ENCODE peak calls at places on chromosomes 12 and 14, in four cellular contexts. Z is K562, V is GM12878, X is HepG2. C is an unnamed sample.

GRCh38 chr12:93848453-93849120 is 171.4 kb downstream of the CRADD start:
- DNase-seq in Z (no peak), V (no peak), X (no peak), C (no peak)

GRCh38 chr12:57611116-57611809 is at the start of gene ARHGEF25:
- DNase-seq in Z (peak; percentile 95), V (no peak), X (peak; percentile 41), C (peak; percentile 91)

GRCh38 chr14:78700236-78700635 is 530.1 kb downstream of the NRXN3 start:
- DNase-seq in Z (no peak), V (no peak), X (no peak), C (no peak)

GRCh38 chr12:3959799-3960560 is 86.8 kb upstream of the PARP11 start:
- DNase-seq in Z (no peak), V (no peak), X (peak; percentile 83), C (no peak)

GRCh38 chr12:128784030-128784770 is 39.6 kb downstream of the SLC15A4 start:
- DNase-seq in Z (no peak), V (no peak), X (no peak), C (no peak)

GRCh38 chr12:49565119-49565955 is 2.6 kb downstream of the MCRS1 start:
- DNase-seq in Z (no peak), V (no peak), X (no peak), C (no peak)

GRCh38 chr12:92224685-92225331 is 79.2 kb upstream of the BTG1 start:
- DNase-seq in Z (peak; percentile 13), V (no peak), X (no peak), C (no peak)

GRCh38 chr14:64956697-64957412 is 14.3 kb upstream of the GPX2 start:
- DNase-seq in Z (no peak), V (no peak), X (no peak), C (no peak)

GRCh38 chr12:92290016-92290685 is 144.5 kb upstream of the BTG1 start:
- DNase-seq in Z (no peak), V (no peak), X (no peak), C (no peak)

GRCh38 chr14:33734387-33734786 is 216.5 kb downstream of the EGLN3 start:
- DNase-seq in Z (no peak), V (no peak), X (no peak), C (no peak)

GRCh38 chr12:119412811-119413794 is 78.6 kb downstream of the CCDC60 start:
- DNase-seq in Z (peak; percentile 73), V (no peak), X (peak; percentile 43), C (peak; percentile 61)

GRCh38 chr12:75289678-75290200 is 40.4 kb downstream of the CAPS2 start:
- DNase-seq in Z (no peak), V (no peak), X (no peak), C (no peak)

GRCh38 chr14:30158299-30158698 is 230.7 kb upstream of the PRKD1 start:
- DNase-seq in Z (no peak), V (no peak), X (no peak), C (no peak)

GRCh38 chr12:56071648-56072047 is 8.3 kb upstream of the ERBB3 start:
- DNase-seq in Z (no peak), V (no peak), X (peak; percentile 56), C (no peak)

GRCh38 chr12:119417440-119417839 is 82.9 kb downstream of the CCDC60 start:
- DNase-seq in Z (no peak), V (no peak), X (no peak), C (no peak)

GRCh38 chr12:128933039-128933438 is 79.8 kb downstream of the GLT1D1 start:
- DNase-seq in Z (peak; percentile 41), V (no peak), X (no peak), C (no peak)

GRCh38 chr12:127340381-127340780 is 926.6 kb upstream of the TMEM132C start:
- DNase-seq in Z (no peak), V (no peak), X (no peak), C (no peak)

GRCh38 chr12:6076340-6076739 is 48.1 kb downstream of the VWF start:
- DNase-seq in Z (no peak), V (no peak), X (no peak), C (no peak)

GRCh38 chr14:61561657-61562276 is 133.5 kb upstream of the HIF1A start:
- DNase-seq in Z (no peak), V (no peak), X (peak; percentile 94), C (no peak)

GRCh38 chr12:4086481-4086880 is 187.1 kb upstream of the CCND2 start:
- DNase-seq in Z (no peak), V (no peak), X (no peak), C (no peak)

GRCh38 chr14:32076278-32077080 is 625 bp upstream of the ARHGAP5 start:
- DNase-seq in Z (peak; percentile 82), V (peak; percentile 28), X (peak; percentile 98), C (peak; percentile 90)

GRCh38 chr12:45674583-45674982 is 54.9 kb upstream of the ARID2 start:
- DNase-seq in Z (no peak), V (no peak), X (no peak), C (no peak)

GRCh38 chr12:32702470-32702869 is 23.4 kb downstream of the DNM1L start:
- DNase-seq in Z (no peak), V (no peak), X (no peak), C (no peak)

GRCh38 chr12:65532744-65533143 is 254.3 kb downstream of the MSRB3 start:
- DNase-seq in Z (no peak), V (no peak), X (peak; percentile 13), C (peak; percentile 53)

GRCh38 chr14:28879571-28879970 is 113.0 kb downstream of the FOXG1 start:
- DNase-seq in Z (no peak), V (no peak), X (no peak), C (peak; percentile 13)

GRCh38 chr12:111546758-111547383 is 52.2 kb downstream of the ATXN2 start:
- DNase-seq in Z (no peak), V (no peak), X (no peak), C (no peak)

GRCh38 chr14:81209187-81209836 is 11.4 kb downstream of the GTF2A1 start:
- DNase-seq in Z (no peak), V (peak; percentile 37), X (no peak), C (no peak)

GRCh38 chr14:81384900-81385299 is 15.2 kb downstream of the STON2 start:
- DNase-seq in Z (no peak), V (no peak), X (peak; percentile 10), C (no peak)

GRCh38 chr14:104265918-104266642 is 127.7 kb downstream of the KIF26A start:
- DNase-seq in Z (no peak), V (no peak), X (no peak), C (no peak)

GRCh38 chr12:53596920-53597363 is 29.2 kb downstream of the ATF7 start:
- DNase-seq in Z (no peak), V (no peak), X (no peak), C (no peak)

GRCh38 chr14:29085546-29085945 is 319.0 kb downstream of the FOXG1 start:
- DNase-seq in Z (peak; percentile 5), V (no peak), X (peak; percentile 39), C (peak; percentile 56)

GRCh38 chr12:46124132-46124847 is 133.9 kb upstream of the SCAF11 start:
- DNase-seq in Z (no peak), V (no peak), X (no peak), C (no peak)

GRCh38 chr14:98906123-98906995 is 365.6 kb downstream of the BCL11B start:
- DNase-seq in Z (no peak), V (no peak), X (peak; percentile 3), C (no peak)

GRCh38 chr12:88522961-88523360 is 57.3 kb downstream of the KITLG start:
- DNase-seq in Z (no peak), V (no peak), X (no peak), C (no peak)

GRCh38 chr12:57452937-57453509 is 2.1 kb upstream of the INHBE start:
- DNase-seq in Z (peak; percentile 72), V (no peak), X (peak; percentile 73), C (peak; percentile 77)

GRCh38 chr12:122022393-122023338 is 982 bp downstream of the BCL7A start:
- DNase-seq in Z (peak; percentile 70), V (no peak), X (no peak), C (peak; percentile 57)

GRCh38 chr14:92458136-92458958 is 55.2 kb upstream of the RIN3 start:
- DNase-seq in Z (no peak), V (no peak), X (no peak), C (no peak)

GRCh38 chr14:92457018-92457565 is 56.5 kb upstream of the RIN3 start:
- DNase-seq in Z (no peak), V (no peak), X (no peak), C (no peak)

GRCh38 chr14:92458959-92459478 is 54.6 kb upstream of the RIN3 start:
- DNase-seq in Z (no peak), V (no peak), X (no peak), C (no peak)

GRCh38 chr14:92455231-92455630 is 58.4 kb upstream of the RIN3 start:
- DNase-seq in Z (no peak), V (no peak), X (no peak), C (no peak)

DNA sequence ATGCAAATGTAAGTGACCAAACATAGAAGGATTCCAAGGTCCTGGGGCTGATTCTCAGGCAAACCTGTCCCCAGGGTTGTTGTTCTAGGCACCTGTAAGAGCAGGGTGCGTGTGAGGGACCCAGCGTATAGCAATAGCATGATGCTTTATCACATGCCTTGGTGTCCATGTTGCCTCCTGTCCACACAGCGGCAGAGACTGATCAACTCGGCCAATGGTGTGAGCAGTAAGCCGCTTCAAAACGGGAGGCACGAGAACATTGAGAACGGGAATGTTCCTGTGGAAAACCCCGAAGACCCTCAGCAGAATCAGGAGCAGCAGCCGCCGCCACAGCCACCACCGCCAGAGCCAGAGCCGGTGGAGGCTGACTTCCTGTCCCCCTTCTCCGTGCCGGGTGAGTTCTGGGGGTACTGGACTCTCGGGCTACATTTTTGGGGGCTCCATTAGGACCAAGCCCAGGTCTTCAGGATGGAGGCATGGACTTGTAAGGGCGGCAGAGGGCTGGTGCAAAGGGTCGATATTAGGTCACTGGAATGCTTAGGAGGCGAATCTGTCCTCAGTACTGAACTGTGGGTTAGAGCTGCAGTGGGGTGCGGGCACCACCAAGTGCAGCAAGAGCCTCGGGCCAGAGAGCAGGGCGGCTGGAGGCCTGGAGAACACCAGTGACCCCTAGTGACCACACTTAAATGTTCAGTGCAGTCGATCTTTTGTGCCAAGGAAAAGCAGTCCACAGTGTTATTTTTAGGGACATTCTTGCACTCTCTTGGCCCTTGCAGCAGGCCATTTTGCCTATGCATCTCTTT is 57.2 kb upstream of the RIN3 start:
- DNase-seq in Z (peak; percentile 44), V (no peak), X (peak; percentile 59), C (peak; percentile 70)
- TF ChIP-seq FOXK2 in Z (no peak), V (no peak), X (no peak), C (no peak)

GRCh38 chr12:22687677-22688076 is 62.7 kb downstream of the ETNK1 start:
- DNase-seq in Z (no peak), V (peak; percentile 57), X (no peak), C (no peak)
- TF ChIP-seq FOXK2 in Z (no peak), V (no peak), X (no peak), C (no peak)

GRCh38 chr14:76174982-76175381 is 23.3 kb downstream of the GPATCH2L start:
- DNase-seq in Z (no peak), V (no peak), X (no peak), C (no peak)

GRCh38 chr14:76181546-76181945 is 29.8 kb downstream of the GPATCH2L start:
- DNase-seq in Z (peak; percentile 15), V (no peak), X (peak; percentile 12), C (no peak)

GRCh38 chr14:76175942-76176341 is 24.2 kb downstream of the GPATCH2L start:
- DNase-seq in Z (no peak), V (no peak), X (no peak), C (no peak)
- TF ChIP-seq FOXK2 in Z (no peak), V (no peak), X (no peak), C (no peak)

DNA sequence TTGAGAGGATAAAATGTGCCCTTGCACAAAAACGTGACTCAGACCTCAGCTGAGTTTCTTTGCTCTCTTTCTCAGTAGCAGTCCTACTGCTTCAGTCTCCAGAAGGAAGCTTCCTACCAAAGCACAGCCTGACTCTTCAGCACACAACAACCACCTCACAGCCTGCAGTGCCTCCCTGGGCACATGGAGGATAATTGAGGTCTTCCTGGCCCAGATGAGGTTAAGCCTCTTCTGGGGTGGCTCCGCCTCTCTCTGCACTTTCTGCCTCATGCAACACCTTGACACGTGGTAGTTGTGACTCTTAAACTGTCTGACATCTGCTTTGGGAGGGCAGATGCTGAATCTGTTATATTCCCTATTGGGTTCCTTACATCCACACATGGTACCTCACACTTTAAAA is 33.8 kb downstream of the GIT2 start:
- DNase-seq in Z (no peak), V (no peak), X (no peak), C (no peak)
- TF ChIP-seq FOXK2 in Z (no peak), V (no peak), X (no peak), C (no peak)